ENCODE peak calls at places on chromosomes 7 and 10, in four cellular contexts. I is IMR-90, M is thyroid gland, D is heart left ventricle. J is an unnamed sample. For H3K4me1, the result is how much of the 10 kb centered on the place peaks cover.

GRCh38 chr10:114397651-114398145 is 6.6 kb downstream of the AFAP1L2 start:
- DNase-seq in I (no peak), M (peak), D (no peak), J (no peak)

GRCh38 chr7:16611711-16612110 is 33.8 kb downstream of the ANKMY2 start:
- DNase-seq in I (no peak), M (no peak), D (no peak), J (no peak)

GRCh38 chr7:23260371-23260770 is 13.8 kb downstream of the GPNMB start:
- DNase-seq in I (no peak), M (no peak), D (no peak), J (no peak)

GRCh38 chr7:68441610-68442009 is 1156.7 kb upstream of the AUTS2 start:
- DNase-seq in I (no peak), M (no peak), D (no peak), J (no peak)

GRCh38 chr10:50740351-50740688 is 584 bp downstream of the ASAH2B start:
- DNase-seq in I (peak), M (peak), D (peak), J (no peak)

GRCh38 chr7:24882989-24883631 is 96.9 kb downstream of the OSBPL3 start:
- DNase-seq in I (peak), M (peak), D (peak), J (no peak)

GRCh38 chr10:63083904-63084689 is 49.0 kb upstream of the NRBF2 start:
- DNase-seq in I (peak), M (peak), D (peak), J (peak)

GRCh38 chr10:123613346-123613850 is 52.8 kb upstream of the GPR26 start:
- DNase-seq in I (no peak), M (no peak), D (no peak), J (no peak)

GRCh38 chr10:36163827-36164226 is 521.7 kb upstream of the FZD8 start:
- DNase-seq in I (no peak), M (no peak), D (no peak), J (no peak)

GRCh38 chr10:113515521-113516045 is 37.3 kb upstream of the HABP2 start:
- DNase-seq in I (no peak), M (no peak), D (no peak), J (no peak)

GRCh38 chr7:33195264-33195663 is 65.9 kb downstream of the BBS9 start:
- DNase-seq in I (peak), M (no peak), D (no peak), J (no peak)

GRCh38 chr7:108525327-108525984 is 479 bp downstream of the PNPLA8 start:
- DNase-seq in I (peak), M (peak), D (peak), J (peak)

GRCh38 chr10:91146146-91146545 is 74.3 kb upstream of the PCGF5 start:
- DNase-seq in I (no peak), M (no peak), D (no peak), J (no peak)

GRCh38 chr7:36863901-36864701 is 139.8 kb upstream of the AOAH start:
- DNase-seq in I (no peak), M (no peak), D (no peak), J (no peak)

GRCh38 chr10:71849461-71849908 is 1.6 kb downstream of the PSAP start:
- DNase-seq in I (no peak), M (no peak), D (no peak), J (no peak)

GRCh38 chr10:111347386-111348005 is 270.7 kb downstream of the ADRA2A start:
- DNase-seq in I (no peak), M (peak), D (no peak), J (no peak)

GRCh38 chr7:127514499-127514898 is 70.9 kb downstream of the GCC1 start:
- DNase-seq in I (peak), M (no peak), D (no peak), J (no peak)

GRCh38 chr7:119472398-119473038 is 800.5 kb upstream of the KCND2 start:
- DNase-seq in I (no peak), M (peak), D (no peak), J (no peak)

GRCh38 chr10:53997953-53998352 is 803.1 kb downstream of the PCDH15 start:
- DNase-seq in I (no peak), M (no peak), D (no peak), J (no peak)

GRCh38 chr7:8204674-8205377 is 57.1 kb downstream of the ICA1 start:
- DNase-seq in I (no peak), M (no peak), D (no peak), J (no peak)

GRCh38 chr7:44273681-44274622 is 51.4 kb downstream of the CAMK2B start:
- DNase-seq in I (no peak), M (no peak), D (no peak), J (no peak)

GRCh38 chr7:22125436-22125835 is 179.7 kb upstream of the CDCA7L start:
- DNase-seq in I (no peak), M (no peak), D (no peak), J (no peak)

GRCh38 chr7:2417981-2418481 is 14.6 kb downstream of the CHST12 start:
- DNase-seq in I (peak), M (no peak), D (peak), J (no peak)

GRCh38 chr10:5428133-5428532 is 15.8 kb downstream of the NET1 start:
- DNase-seq in I (no peak), M (no peak), D (no peak), J (no peak)

GRCh38 chr7:137546671-137547070 is 203.1 kb upstream of the PTN start:
- DNase-seq in I (peak), M (no peak), D (no peak), J (no peak)

GRCh38 chr7:44727346-44728262 is 21.0 kb upstream of the ZMIZ2 start:
- DNase-seq in I (peak), M (no peak), D (no peak), J (no peak)

GRCh38 chr7:108455833-108456677 is at the start of gene NRCAM:
- DNase-seq in I (no peak), M (peak), D (no peak), J (no peak)

GRCh38 chr7:11153694-11154093 is 180.0 kb downstream of the PHF14 start:
- DNase-seq in I (no peak), M (no peak), D (no peak), J (no peak)

GRCh38 chr10:86888585-86889381 is 68.6 kb downstream of the MMRN2 start:
- DNase-seq in I (peak), M (no peak), D (no peak), J (no peak)

GRCh38 chr10:11330383-11331020 is 280.9 kb downstream of the USP6NL start:
- DNase-seq in I (no peak), M (no peak), D (no peak), J (no peak)

GRCh38 chr7:26912351-26912750 is 48.0 kb upstream of the SKAP2 start:
- DNase-seq in I (no peak), M (no peak), D (no peak), J (no peak)

GRCh38 chr10:124592736-124593430 is 131.3 kb downstream of the LHPP start:
- DNase-seq in I (no peak), M (no peak), D (peak), J (peak)

GRCh38 chr7:40810274-40810673 is 675.5 kb downstream of the SUGCT start:
- DNase-seq in I (no peak), M (no peak), D (no peak), J (no peak)

GRCh38 chr10:99560277-99561126 is 27.8 kb downstream of the NKX2-3 start:
- DNase-seq in I (peak), M (peak), D (no peak), J (no peak)

GRCh38 chr7:124692420-124692819 is 73.2 kb downstream of the GPR37 start:
- DNase-seq in I (peak), M (no peak), D (no peak), J (no peak)

DNA sequence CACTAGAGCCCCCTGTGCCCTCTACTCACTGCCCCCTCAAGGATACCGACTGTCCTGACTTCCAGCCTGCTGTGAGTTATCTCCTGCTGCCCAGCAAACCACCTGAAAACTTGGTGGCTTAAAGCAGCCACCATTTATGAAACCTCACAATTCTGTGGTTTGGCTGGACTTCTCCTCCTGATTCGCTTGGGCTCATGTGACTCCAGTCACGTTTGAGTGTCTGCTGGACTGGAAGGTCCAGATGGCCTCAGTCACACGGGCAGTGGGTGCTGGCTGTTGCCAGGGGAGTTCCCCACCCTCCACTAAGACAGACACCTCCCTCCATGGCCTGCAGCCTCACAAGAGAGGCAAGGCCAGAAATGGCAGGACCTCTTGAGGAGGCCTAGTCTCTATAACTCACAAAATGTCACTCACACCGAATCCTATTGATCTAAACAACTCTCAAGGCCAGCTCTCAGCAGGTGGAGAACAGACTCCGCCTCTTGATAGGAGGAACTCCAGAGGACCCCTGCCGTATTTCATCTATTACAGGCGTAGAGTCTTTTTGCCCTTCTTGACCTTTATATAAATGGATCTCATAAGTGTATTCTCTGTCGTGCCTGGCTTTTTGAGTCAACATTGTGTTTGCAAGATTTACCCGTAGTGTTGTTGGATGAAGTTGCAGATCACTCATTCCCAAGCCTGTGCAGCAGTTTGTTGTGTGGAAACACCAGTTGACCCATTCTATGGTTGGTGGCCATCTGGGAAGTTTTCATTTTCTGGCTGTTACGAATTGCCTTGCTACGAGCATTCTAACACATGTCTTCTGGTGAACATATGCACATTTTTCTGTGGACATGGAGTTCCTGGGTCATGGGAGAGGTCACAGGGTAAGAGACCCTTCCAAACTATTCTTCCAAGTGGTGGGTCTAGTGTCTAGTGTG is 48.3 kb downstream of the ZMIZ1 start:
- DNase-seq in I (peak), M (peak), D (peak), J (no peak)
- H3K4me1 ChIP-seq in I (under half), M (half or more), D (half or more), J (under half)

GRCh38 chr7:100546129-100546867 is 7.3 kb downstream of the AGFG2 start:
- DNase-seq in I (no peak), M (no peak), D (no peak), J (no peak)
- TF ChIP-seq POLR2A in I (no peak), M (no peak), D (no peak), J (peak)

DNA sequence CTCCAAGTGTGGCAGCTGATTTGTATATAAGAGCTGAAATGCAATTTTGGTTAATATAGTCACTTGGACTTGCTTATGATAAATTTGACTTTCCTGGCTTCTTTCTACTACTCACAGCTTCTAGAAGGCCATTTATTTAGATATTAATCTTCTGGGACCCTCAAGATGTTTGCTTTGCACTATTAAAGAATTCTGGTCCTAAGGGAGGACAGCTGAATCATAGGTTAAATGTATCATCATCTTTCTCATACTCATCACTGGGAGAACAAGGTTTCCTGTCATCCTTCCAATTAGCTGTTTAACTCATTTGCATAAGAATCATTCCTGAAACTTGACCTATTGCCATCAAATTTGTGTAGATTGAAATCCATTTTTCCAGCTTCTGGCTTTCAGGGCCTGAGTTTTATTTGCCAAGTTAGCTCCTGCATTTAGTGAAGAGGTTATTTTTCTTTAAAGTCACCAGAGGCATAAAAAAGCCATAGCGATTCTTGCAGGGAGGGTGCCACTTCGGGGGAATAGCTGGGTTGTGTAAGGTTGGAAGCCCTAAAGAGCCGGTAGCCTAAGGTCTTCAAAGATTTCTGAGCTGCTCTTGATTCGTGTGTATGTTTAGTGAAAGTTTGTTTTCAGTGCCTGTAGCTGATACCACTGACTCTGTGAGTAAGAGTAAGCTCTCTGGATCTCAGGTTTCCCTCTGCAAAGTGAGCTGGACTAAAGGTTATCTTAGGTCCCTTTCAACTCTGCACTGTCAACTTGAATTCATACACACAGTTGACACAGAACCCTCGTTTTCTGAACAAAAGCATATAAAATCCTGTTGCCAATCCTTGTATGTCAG is 4.2 kb downstream of the MAP3K8 start:
- DNase-seq in I (peak), M (no peak), D (no peak), J (no peak)
- H3K4me3 ChIP-seq in I (no peak), M (no peak), D (peak), J (no peak)

DNA sequence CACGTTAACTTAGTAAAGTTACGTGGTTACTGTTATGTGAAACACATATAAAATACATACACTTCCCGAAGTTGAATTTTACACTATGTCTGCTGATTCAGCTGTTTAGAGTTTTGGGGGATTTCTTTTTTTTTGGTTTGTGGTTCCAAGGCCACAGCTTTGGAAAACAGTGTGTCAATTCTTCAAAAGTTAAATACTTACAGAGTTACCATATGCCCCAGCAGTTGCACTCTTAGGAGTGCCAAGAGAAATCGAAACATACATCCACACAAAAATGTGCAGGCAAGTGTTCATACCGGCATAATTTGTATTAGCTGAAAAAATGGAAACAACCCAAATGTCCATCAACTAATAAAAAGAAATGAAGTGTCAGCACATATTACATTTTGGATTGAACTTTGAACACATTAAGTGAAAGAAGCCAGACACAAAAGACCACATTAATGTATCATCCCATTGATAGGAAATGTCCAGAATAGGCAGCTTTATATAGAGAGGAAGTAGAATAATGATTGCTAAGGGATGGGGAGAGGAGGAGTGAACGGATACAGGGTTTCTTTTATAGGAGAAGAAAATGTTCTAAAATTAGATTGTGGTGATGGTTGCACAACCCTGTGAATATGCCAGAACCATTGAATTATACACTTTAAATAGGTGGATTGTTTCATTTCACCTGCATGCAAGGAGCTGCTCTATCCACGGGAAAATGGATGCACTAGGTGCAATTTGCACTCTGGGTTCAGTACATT is 17.6 kb downstream of the APBB1IP start:
- DNase-seq in I (no peak), M (no peak), D (no peak), J (no peak)
- H3K4me1 ChIP-seq in I (under half), M (under half), D (under half), J (under half)